ENCODE peak calls at places on chromosomes 4 and X, in five cellular contexts. E is brain microvascular endothelial cell, J is gastrocnemius medialis, D is mammary epithelial cell, Z is left ventricle myocardium inferior. R is an unnamed sample.

GRCh38 chr4:155592568-155593343 is 73.9 kb upstream of the GUCY1A1 start:
- DNase-seq in E (no peak), J (no peak), D (no peak), Z (no peak), R (no peak)

GRCh38 chrX:134512566-134512965 is 52.6 kb downstream of the HPRT1 start:
- DNase-seq in E (peak), J (no peak), D (peak), Z (no peak), R (no peak)

GRCh38 chrX:13699183-13699826 is 10.4 kb downstream of the RAB9A start:
- DNase-seq in E (peak), J (peak), D (no peak), Z (no peak), R (no peak)

GRCh38 chrX:111892375-111892774 is 16.4 kb downstream of the TRPC5OS start:
- DNase-seq in E (no peak), J (no peak), D (no peak), Z (no peak), R (no peak)

GRCh38 chrX:14351889-14352288 is 177.4 kb upstream of the GLRA2 start:
- DNase-seq in E (no peak), J (no peak), D (no peak), Z (no peak), R (no peak)

GRCh38 chr4:148893095-148893494 is 450.9 kb upstream of the NR3C2 start:
- DNase-seq in E (no peak), J (no peak), D (no peak), Z (no peak), R (no peak)

GRCh38 chr4:145679991-145680455 is at the start of gene C4orf51:
- DNase-seq in E (peak), J (peak), D (peak), Z (no peak), R (no peak)

GRCh38 chr4:16437836-16438235 is 211.6 kb upstream of the TAPT1 start:
- DNase-seq in E (peak), J (no peak), D (no peak), Z (no peak), R (no peak)

GRCh38 chrX:71919436-71919835 is 8.8 kb downstream of the NHSL2 start:
- DNase-seq in E (no peak), J (no peak), D (no peak), Z (no peak), R (no peak)

GRCh38 chr4:18935956-18936355 is 914.4 kb upstream of the LCORL start:
- DNase-seq in E (no peak), J (no peak), D (no peak), Z (no peak), R (no peak)

GRCh38 chr4:46993075-46994006 is at the start of gene GABRA4:
- DNase-seq in E (no peak), J (no peak), D (peak), Z (no peak), R (peak)

GRCh38 chr4:20487852-20488251 is 212.4 kb upstream of the PACRGL start:
- DNase-seq in E (no peak), J (no peak), D (no peak), Z (no peak), R (no peak)

GRCh38 chr4:109298279-109299010 is 4.0 kb downstream of the COL25A1 start:
- DNase-seq in E (peak), J (no peak), D (no peak), Z (no peak), R (no peak)

GRCh38 chr4:69584135-69584534 is 55.3 kb downstream of the UGT2A2 start:
- DNase-seq in E (no peak), J (no peak), D (no peak), Z (no peak), R (no peak)

GRCh38 chr4:134216436-134216835 is 14.8 kb upstream of the PABPC4L start:
- DNase-seq in E (peak), J (no peak), D (no peak), Z (no peak), R (no peak)

GRCh38 chr4:4867745-4868505 is 8.5 kb downstream of the MSX1 start:
- DNase-seq in E (no peak), J (no peak), D (no peak), Z (no peak), R (peak)

GRCh38 chr4:74120086-74120485 is 21.1 kb upstream of the CXCL2 start:
- DNase-seq in E (no peak), J (no peak), D (no peak), Z (no peak), R (no peak)

GRCh38 chrX:97605271-97605670 is 721.6 kb downstream of the RPA4 start:
- DNase-seq in E (no peak), J (no peak), D (no peak), Z (no peak), R (no peak)

DNA sequence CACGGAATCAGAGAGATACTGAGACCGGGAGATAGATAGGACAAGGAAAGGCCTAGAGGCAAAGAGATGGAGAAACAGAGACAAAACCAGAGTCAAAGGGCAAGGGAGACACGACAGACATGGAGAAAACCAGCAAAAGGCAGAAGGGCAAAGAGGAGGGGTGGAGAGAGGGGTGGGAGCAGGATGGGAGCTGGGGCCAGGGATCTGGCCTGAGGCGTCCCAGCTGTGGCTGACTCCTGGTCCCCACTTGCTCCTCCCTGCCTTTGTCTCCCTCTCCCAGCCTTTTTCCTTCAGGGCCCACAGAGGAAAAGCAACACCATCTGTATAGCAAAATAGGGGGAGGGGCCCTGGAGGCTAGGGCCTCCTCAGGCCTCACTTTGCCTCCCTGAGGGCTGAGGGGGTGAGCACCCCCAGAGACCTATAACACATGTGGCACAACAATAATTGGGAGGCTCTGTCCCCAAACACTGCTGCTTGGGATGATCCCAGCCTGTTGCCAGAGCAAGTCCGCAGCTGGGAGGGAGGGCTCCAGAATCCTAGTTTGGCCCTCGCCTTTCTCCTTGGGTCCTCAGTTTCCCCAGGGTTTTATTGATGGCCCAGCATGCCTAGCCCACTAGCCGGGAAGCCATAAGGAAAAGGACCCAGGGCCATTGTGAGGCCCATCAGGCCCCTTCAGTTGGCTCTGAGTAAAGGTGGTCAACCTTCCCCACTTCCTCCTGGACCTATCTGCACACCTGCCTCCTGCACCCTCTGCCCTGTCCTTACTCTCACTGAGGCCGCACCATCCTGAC is 96.8 kb downstream of the PJA1 start:
- DNase-seq in E (no peak), J (no peak), D (no peak), Z (no peak), R (no peak)
- H3K27ac ChIP-seq in E (no peak), J (no peak), D (no peak), Z (no peak), R (no peak)

GRCh38 chr4:94446386-94446785 is 5.4 kb upstream of the PDLIM5 start:
- DNase-seq in E (peak), J (no peak), D (peak), Z (no peak), R (no peak)
- H3K27ac ChIP-seq in E (peak), J (peak), D (peak), Z (no peak), R (no peak)

DNA sequence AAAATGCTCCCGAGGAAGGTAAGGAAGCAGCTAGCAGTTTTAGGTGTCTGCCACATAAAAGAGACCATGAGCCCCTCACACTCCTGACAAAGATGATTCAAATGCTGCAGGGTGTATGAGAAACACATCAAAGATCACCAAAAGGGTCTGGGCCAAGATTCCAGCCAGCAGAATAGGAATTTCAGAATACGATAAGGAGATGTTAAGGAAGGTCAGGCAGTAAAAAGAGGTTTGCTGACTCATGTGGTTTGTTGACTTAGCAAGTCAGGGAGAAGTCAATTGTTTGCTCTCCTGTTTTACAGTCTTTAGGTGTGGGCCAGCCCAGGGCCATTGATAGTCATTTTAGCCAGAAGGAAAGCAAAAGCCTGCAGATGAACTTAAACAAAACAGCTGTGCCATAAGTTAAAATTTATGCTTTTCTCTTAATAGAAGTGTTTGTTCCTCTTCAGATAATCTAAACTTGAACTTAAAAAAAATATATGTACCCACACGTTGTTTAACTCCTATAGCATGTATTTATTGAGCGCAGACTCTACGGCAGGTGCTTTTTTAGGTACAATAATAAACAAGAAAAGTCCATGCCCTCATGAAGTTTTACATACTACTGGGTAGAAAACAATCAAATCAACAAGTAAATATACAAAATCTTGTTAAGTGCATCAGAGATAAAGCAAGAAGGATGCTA is 115.6 kb downstream of the CAMK2D start:
- DNase-seq in E (peak), J (no peak), D (peak), Z (no peak), R (no peak)
- H3K27ac ChIP-seq in E (no peak), J (no peak), D (no peak), Z (peak), R (no peak)

GRCh38 chr4:83456184-83456501 is 285 bp downstream of the MRPS18C start:
- DNase-seq in E (no peak), J (no peak), D (no peak), Z (no peak), R (no peak)
- H3K27ac ChIP-seq in E (peak), J (peak), D (peak), Z (peak), R (peak)

DNA sequence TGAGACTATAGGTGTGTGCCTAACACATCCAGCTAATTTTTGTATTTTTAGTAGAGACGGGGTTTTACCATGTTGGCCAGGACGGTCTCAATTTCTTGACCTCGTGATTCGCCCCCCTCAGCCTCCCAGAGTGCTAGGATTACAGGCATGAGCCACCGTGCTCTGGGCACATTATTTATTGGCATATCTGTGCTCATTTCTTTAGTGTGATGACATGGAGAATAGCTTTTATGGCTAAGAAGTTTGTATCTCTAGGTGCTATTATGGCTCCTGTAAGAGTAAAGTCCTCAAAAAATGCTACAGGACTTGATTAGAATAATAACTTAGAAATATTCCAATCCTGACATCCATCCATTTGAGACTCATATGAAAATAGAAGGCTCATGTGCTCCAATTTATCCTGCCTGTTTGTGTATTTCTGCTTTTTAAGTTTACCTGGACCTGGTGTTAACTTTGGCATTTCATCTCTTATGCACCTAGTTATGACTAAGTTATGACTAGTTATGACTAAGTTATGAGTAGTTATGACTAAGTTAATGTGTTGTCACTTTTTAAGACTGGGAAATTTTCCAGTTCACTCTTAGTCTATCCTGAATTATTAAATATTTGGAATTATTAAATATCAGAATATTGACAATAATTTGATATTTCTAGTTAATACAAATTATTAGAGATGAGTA is 36.4 kb upstream of the UNC5C start:
- DNase-seq in E (no peak), J (no peak), D (peak), Z (no peak), R (no peak)
- H3K27ac ChIP-seq in E (no peak), J (no peak), D (no peak), Z (no peak), R (no peak)